ENCODE peak calls at places on chromosomes 7 and 10, in eight cellular contexts. One of them, this sample, is unnamed.

GRCh38 chr10:132542086-132542775 is 4.6 kb downstream of the INPP5A start:
- DNase-seq in Daoy: no peak
- DNase-seq in activated CD4-positive, alpha-beta T cell treated with anti-CD3 and anti-CD28 coated beads, Interleukin-2, amount 50 U/mL, for 1 hour: no peak
- DNase-seq in HuH-7.5: no peak
- DNase-seq in AG20443: no peak
- DNase-seq in LHCN-M2: no peak
- DNase-seq in fibroblast of villous mesenchyme: no peak
- DNase-seq in foreskin fibroblast: no peak
- DNase-seq in this sample: peak; percentile 39

GRCh38 chr10:8048281-8049008 is 6.0 kb upstream of the GATA3 start:
- DNase-seq in fibroblast of villous mesenchyme: no peak
- DNase-seq in Daoy: no peak
- DNase-seq in AG20443: no peak
- DNase-seq in activated CD4-positive, alpha-beta T cell treated with anti-CD3 and anti-CD28 coated beads, Interleukin-2, amount 50 U/mL, for 1 hour: peak; percentile 43
- DNase-seq in LHCN-M2: no peak
- DNase-seq in foreskin fibroblast: no peak
- DNase-seq in HuH-7.5: no peak
- DNase-seq in this sample: no peak

GRCh38 chr7:30920021-30920583 is 8.4 kb downstream of the AQP1 start:
- DNase-seq in activated CD4-positive, alpha-beta T cell treated with anti-CD3 and anti-CD28 coated beads, Interleukin-2, amount 50 U/mL, for 1 hour: no peak
- DNase-seq in HuH-7.5: no peak
- DNase-seq in fibroblast of villous mesenchyme: no peak
- DNase-seq in Daoy: peak; percentile 86
- DNase-seq in AG20443: peak; percentile 70
- DNase-seq in LHCN-M2: no peak
- DNase-seq in foreskin fibroblast: peak; percentile 43
- DNase-seq in this sample: peak; percentile 55

GRCh38 chr10:110200518-110200917 is 6.9 kb upstream of the MXI1 start:
- DNase-seq in AG20443: no peak
- DNase-seq in Daoy: no peak
- DNase-seq in LHCN-M2: no peak
- DNase-seq in HuH-7.5: no peak
- DNase-seq in fibroblast of villous mesenchyme: no peak
- DNase-seq in foreskin fibroblast: no peak
- DNase-seq in activated CD4-positive, alpha-beta T cell treated with anti-CD3 and anti-CD28 coated beads, Interleukin-2, amount 50 U/mL, for 1 hour: no peak
- DNase-seq in this sample: no peak

GRCh38 chr10:69874464-69874863 is 72.8 kb downstream of the COL13A1 start:
- DNase-seq in fibroblast of villous mesenchyme: peak; percentile 21
- DNase-seq in LHCN-M2: peak; percentile 49
- DNase-seq in Daoy: peak; percentile 57
- DNase-seq in foreskin fibroblast: peak; percentile 92
- DNase-seq in activated CD4-positive, alpha-beta T cell treated with anti-CD3 and anti-CD28 coated beads, Interleukin-2, amount 50 U/mL, for 1 hour: no peak
- DNase-seq in HuH-7.5: no peak
- DNase-seq in AG20443: peak; percentile 85
- DNase-seq in this sample: no peak

GRCh38 chr10:15182541-15183207 is 14.2 kb upstream of the NMT2 start:
- DNase-seq in foreskin fibroblast: no peak
- DNase-seq in activated CD4-positive, alpha-beta T cell treated with anti-CD3 and anti-CD28 coated beads, Interleukin-2, amount 50 U/mL, for 1 hour: no peak
- DNase-seq in AG20443: peak; percentile 37
- DNase-seq in fibroblast of villous mesenchyme: peak; percentile 87
- DNase-seq in LHCN-M2: no peak
- DNase-seq in HuH-7.5: no peak
- DNase-seq in Daoy: no peak
- DNase-seq in this sample: no peak

GRCh38 chr7:7858559-7858958 is 110.0 kb upstream of the GLCCI1 start:
- DNase-seq in foreskin fibroblast: no peak
- DNase-seq in activated CD4-positive, alpha-beta T cell treated with anti-CD3 and anti-CD28 coated beads, Interleukin-2, amount 50 U/mL, for 1 hour: no peak
- DNase-seq in HuH-7.5: no peak
- DNase-seq in LHCN-M2: no peak
- DNase-seq in AG20443: no peak
- DNase-seq in fibroblast of villous mesenchyme: no peak
- DNase-seq in Daoy: no peak
- DNase-seq in this sample: no peak

GRCh38 chr7:16561943-16562342 is 35.3 kb downstream of the LRRC72 start:
- DNase-seq in foreskin fibroblast: no peak
- DNase-seq in fibroblast of villous mesenchyme: no peak
- DNase-seq in AG20443: no peak
- DNase-seq in LHCN-M2: no peak
- DNase-seq in activated CD4-positive, alpha-beta T cell treated with anti-CD3 and anti-CD28 coated beads, Interleukin-2, amount 50 U/mL, for 1 hour: no peak
- DNase-seq in Daoy: no peak
- DNase-seq in HuH-7.5: no peak
- DNase-seq in this sample: no peak

GRCh38 chr7:92680458-92680857 is 90.3 kb upstream of the FAM133B start:
- DNase-seq in LHCN-M2: peak; percentile 68
- DNase-seq in AG20443: no peak
- DNase-seq in Daoy: no peak
- DNase-seq in activated CD4-positive, alpha-beta T cell treated with anti-CD3 and anti-CD28 coated beads, Interleukin-2, amount 50 U/mL, for 1 hour: no peak
- DNase-seq in fibroblast of villous mesenchyme: no peak
- DNase-seq in foreskin fibroblast: no peak
- DNase-seq in HuH-7.5: no peak
- DNase-seq in this sample: no peak

GRCh38 chr10:132960651-132961419 is 18.5 kb upstream of the CFAP46 start:
- DNase-seq in AG20443: no peak
- DNase-seq in foreskin fibroblast: no peak
- DNase-seq in LHCN-M2: no peak
- DNase-seq in activated CD4-positive, alpha-beta T cell treated with anti-CD3 and anti-CD28 coated beads, Interleukin-2, amount 50 U/mL, for 1 hour: no peak
- DNase-seq in HuH-7.5: no peak
- DNase-seq in Daoy: no peak
- DNase-seq in fibroblast of villous mesenchyme: no peak
- DNase-seq in this sample: peak; percentile 39

GRCh38 chr7:1248077-1248458 is 15.4 kb downstream of the UNCX start:
- DNase-seq in foreskin fibroblast: no peak
- DNase-seq in activated CD4-positive, alpha-beta T cell treated with anti-CD3 and anti-CD28 coated beads, Interleukin-2, amount 50 U/mL, for 1 hour: no peak
- DNase-seq in fibroblast of villous mesenchyme: no peak
- DNase-seq in Daoy: peak; percentile 44
- DNase-seq in HuH-7.5: no peak
- DNase-seq in AG20443: no peak
- DNase-seq in LHCN-M2: no peak
- DNase-seq in this sample: no peak

GRCh38 chr7:6559896-6560295 is 8.6 kb upstream of the GRID2IP start:
- DNase-seq in AG20443: no peak
- DNase-seq in foreskin fibroblast: no peak
- DNase-seq in HuH-7.5: no peak
- DNase-seq in LHCN-M2: no peak
- DNase-seq in activated CD4-positive, alpha-beta T cell treated with anti-CD3 and anti-CD28 coated beads, Interleukin-2, amount 50 U/mL, for 1 hour: no peak
- DNase-seq in fibroblast of villous mesenchyme: no peak
- DNase-seq in Daoy: no peak
- DNase-seq in this sample: no peak

This sample was measured in islet precursor cell.